ENCODE peak calls at places on chromosome 19, in ten cellular contexts. B, A, R, G, F, S, K, E, H and I are unnamed samples.

GRCh38 chr19:4075373-4075772 is 8.7 kb upstream of the ZBTB7A start:
- DNase-seq in B (no peak), A (no peak), R (no peak), G (no peak), F (no peak), S (no peak), K (no peak), E (peak), H (no peak), I (no peak)

GRCh38 chr19:20482721-20483120 is 82.9 kb downstream of the ZNF737 start:
- DNase-seq in B (no peak), A (no peak), R (no peak), G (no peak), F (no peak), S (no peak), K (no peak), E (no peak), H (no peak), I (no peak)

GRCh38 chr19:366951-367350 is 22.4 kb upstream of the MIER2 start:
- DNase-seq in B (no peak), A (no peak), R (no peak), G (no peak), F (no peak), S (no peak), K (no peak), E (no peak), H (no peak), I (no peak)

GRCh38 chr19:35248310-35249145 is at the start of gene LSR:
- DNase-seq in B (peak), A (peak), R (peak), G (no peak), F (peak), S (no peak), K (no peak), E (no peak), H (no peak), I (no peak)

GRCh38 chr19:50858896-50859295 is 4.2 kb downstream of the KLK3 start:
- DNase-seq in B (no peak), A (no peak), R (no peak), G (no peak), F (peak), S (no peak), K (no peak), E (no peak), H (no peak), I (no peak)

GRCh38 chr19:38245826-38246498 is 10.2 kb downstream of the PPP1R14A start:
- DNase-seq in B (no peak), A (no peak), R (no peak), G (no peak), F (no peak), S (no peak), K (no peak), E (no peak), H (no peak), I (peak)

GRCh38 chr19:29540128-29540527 is 14.3 kb downstream of the VSTM2B start:
- DNase-seq in B (no peak), A (no peak), R (no peak), G (no peak), F (no peak), S (no peak), K (no peak), E (no peak), H (no peak), I (no peak)

GRCh38 chr19:1855828-1856255 is 7.5 kb downstream of the KLF16 start:
- DNase-seq in B (no peak), A (no peak), R (no peak), G (no peak), F (no peak), S (no peak), K (peak), E (no peak), H (no peak), I (peak)

GRCh38 chr19:4754248-4754647 is 30.6 kb upstream of the DPP9 start:
- DNase-seq in B (no peak), A (no peak), R (no peak), G (no peak), F (no peak), S (no peak), K (no peak), E (no peak), H (no peak), I (no peak)

GRCh38 chr19:5718032-5718578 is 1.8 kb downstream of the LONP1 start:
- DNase-seq in B (peak), A (no peak), R (no peak), G (no peak), F (no peak), S (no peak), K (peak), E (no peak), H (no peak), I (peak)

GRCh38 chr19:44822177-44822576 is 13.3 kb downstream of the BCAM start:
- DNase-seq in B (no peak), A (no peak), R (no peak), G (no peak), F (no peak), S (no peak), K (no peak), E (no peak), H (no peak), I (no peak)